ENCODE peak calls at places on chromosomes 3 and 15, in six cellular contexts. Z is stimulated activated CD4-positive, alpha-beta T cell treated with anti-CD3 and anti-CD28 coated beads, TNF-alpha, amount 100 ng/mL, for 1 hour; T is cardiac fibroblast; G is PC-9; W is fibroblast of the conjunctiva; K is GM23248. U is an unnamed sample.

GRCh38 chr3:162014284-162014683 is 517.7 kb downstream of the OTOL1 start:
- DNase-seq in Z (no peak), T (no peak), G (no peak), W (no peak), K (no peak), U (no peak)

GRCh38 chr3:87448559-87448958 is 172.2 kb upstream of the POU1F1 start:
- DNase-seq in Z (no peak), T (no peak), G (no peak), W (no peak), K (no peak), U (no peak)

GRCh38 chr3:18656866-18657265 is 231.7 kb upstream of the SATB1 start:
- DNase-seq in Z (no peak), T (no peak), G (no peak), W (no peak), K (no peak), U (no peak)

GRCh38 chr3:150771600-150771999 is 8.6 kb upstream of the SIAH2 start:
- DNase-seq in Z (no peak), T (no peak), G (no peak), W (no peak), K (no peak), U (no peak)

GRCh38 chr15:38652998-38653397 is 88.4 kb upstream of the RASGRP1 start:
- DNase-seq in Z (peak; percentile 63), T (no peak), G (no peak), W (no peak), K (no peak), U (no peak)

GRCh38 chr3:150248116-150248864 is 159.8 kb upstream of the TSC22D2 start:
- DNase-seq in Z (no peak), T (peak; percentile 66), G (no peak), W (peak; percentile 47), K (peak; percentile 53), U (peak; percentile 95)

GRCh38 chr15:68672781-68673205 is 94.0 kb downstream of the CORO2B start:
- DNase-seq in Z (no peak), T (peak; percentile 23), G (no peak), W (no peak), K (peak; percentile 28), U (peak; percentile 23)

GRCh38 chr15:26970712-26971210 is at the start of gene GABRG3:
- DNase-seq in Z (no peak), T (no peak), G (no peak), W (no peak), K (no peak), U (no peak)

GRCh38 chr15:95994418-95994817 is 336.1 kb upstream of the NR2F2 start:
- DNase-seq in Z (no peak), T (peak; percentile 42), G (no peak), W (peak; percentile 21), K (peak; percentile 77), U (peak; percentile 52)

GRCh38 chr3:33076952-33077351 is 20.0 kb downstream of the GLB1 start:
- DNase-seq in Z (no peak), T (no peak), G (no peak), W (no peak), K (no peak), U (no peak)

U was measured in astrocyte of the spinal cord.